ENCODE peak calls at places on chromosomes 1 and 21, in five cellular contexts. U, M, R, J and Y are unnamed samples.

GRCh38 chr1:1573843-1574720 is 581 bp downstream of the SSU72 start:
- DNase-seq in U (peak), R (peak), M (peak), J (peak), Y (peak)

GRCh38 chr1:201715801-201716741 is 112.9 kb upstream of the IPO9 start:
- DNase-seq in M (no peak), U (no peak), J (no peak), R (no peak), Y (no peak)

GRCh38 chr1:10980094-10980577 is 32.3 kb upstream of the TARDBP start:
- DNase-seq in U (peak), R (peak), J (peak), M (peak), Y (peak)

GRCh38 chr21:39444406-39445145 is 1.0 kb downstream of the LCA5L start:
- DNase-seq in U (peak), R (no peak), J (peak), M (no peak), Y (peak)

GRCh38 chr1:112546076-112546475 is 37.3 kb downstream of the WNT2B start:
- DNase-seq in J (no peak), M (no peak), U (no peak), R (no peak), Y (no peak)

GRCh38 chr1:9239622-9240401 is 5.2 kb downstream of the H6PD start:
- DNase-seq in U (peak), M (no peak), R (peak), J (no peak), Y (no peak)

GRCh38 chr21:45887121-45887611 is 94.4 kb upstream of the COL6A1 start:
- DNase-seq in U (no peak), R (no peak), M (no peak), J (peak), Y (no peak)

GRCh38 chr1:216785211-216785610 is 62.0 kb upstream of the ESRRG start:
- DNase-seq in M (no peak), J (no peak), U (no peak), R (no peak), Y (no peak)

GRCh38 chr1:230031131-230031530 is 35.9 kb upstream of the GALNT2 start:
- DNase-seq in J (peak), U (no peak), R (no peak), M (no peak), Y (no peak)

GRCh38 chr1:236039736-236040670 is 24.9 kb downstream of the NID1 start:
- DNase-seq in M (no peak), U (peak), R (peak), J (no peak), Y (no peak)

GRCh38 chr1:190880352-190880751 is 402.7 kb upstream of the BRINP3 start:
- DNase-seq in M (no peak), R (no peak), U (no peak), J (no peak), Y (no peak)

GRCh38 chr1:224631471-224632105 is 15.5 kb downstream of the CNIH3 start:
- DNase-seq in U (no peak), R (no peak), J (no peak), M (no peak), Y (no peak)

GRCh38 chr1:241998412-241998921 is 431 bp downstream of the MAP1LC3C start:
- DNase-seq in R (peak), U (peak), M (peak), J (peak), Y (peak)

GRCh38 chr21:44489962-44490361 is 34.7 kb downstream of the LRRC3 start:
- DNase-seq in U (no peak), J (no peak), M (no peak), R (no peak), Y (no peak)

GRCh38 chr1:85339089-85339488 is 62.7 kb upstream of the BCL10 start:
- DNase-seq in M (no peak), J (peak), U (no peak), R (no peak), Y (no peak)

GRCh38 chr1:10497109-10497508 is 22.4 kb downstream of the PEX14 start:
- DNase-seq in J (no peak), U (no peak), R (no peak), M (no peak), Y (no peak)

GRCh38 chr21:42003051-42003461 is 7.1 kb downstream of the ZBTB21 start:
- DNase-seq in J (peak), R (no peak), U (no peak), M (no peak), Y (no peak)

GRCh38 chr1:74733616-74734484 is 898 bp downstream of the TYW3 start:
- DNase-seq in R (peak), J (peak), U (no peak), M (no peak), Y (peak)

GRCh38 chr1:180594723-180595122 is 36.0 kb downstream of the OVAAL start:
- DNase-seq in M (no peak), J (peak), U (no peak), R (no peak), Y (no peak)

GRCh38 chr1:95916616-95917015 is 682.6 kb downstream of the RWDD3 start:
- DNase-seq in U (no peak), J (peak), M (no peak), R (no peak), Y (no peak)

GRCh38 chr1:240352769-240353168 is 259.2 kb downstream of the GREM2 start:
- DNase-seq in M (no peak), R (no peak), J (peak), U (peak), Y (no peak)

GRCh38 chr1:8409666-8410065 is 91.8 kb downstream of the SLC45A1 start:
- DNase-seq in R (no peak), J (no peak), U (no peak), M (no peak), Y (no peak)

GRCh38 chr1:57421366-57421765 is 2.5 kb downstream of the DAB1 start:
- DNase-seq in R (no peak), J (no peak), U (no peak), M (no peak), Y (no peak)

GRCh38 chr1:62437273-62437945 is 560 bp downstream of the USP1 start:
- DNase-seq in R (no peak), J (peak), M (no peak), U (peak), Y (no peak)

GRCh38 chr1:171636141-171636540 is 14.1 kb downstream of the MYOCOS start:
- DNase-seq in J (no peak), R (no peak), U (no peak), M (peak), Y (peak)

GRCh38 chr1:70458120-70458519 is 47.1 kb downstream of the CTH start:
- DNase-seq in U (no peak), M (no peak), J (no peak), R (no peak), Y (no peak)

GRCh38 chr1:84598846-84599741 is 24.9 kb upstream of the CTBS start:
- DNase-seq in M (no peak), R (no peak), U (no peak), J (peak), Y (no peak)

GRCh38 chr1:240811261-240811660 is 199.3 kb upstream of the GREM2 start:
- DNase-seq in U (no peak), M (no peak), R (no peak), J (no peak), Y (no peak)

GRCh38 chr1:8663915-8664331 is 153.5 kb downstream of the RERE start:
- DNase-seq in M (no peak), U (no peak), R (peak), J (no peak), Y (no peak)

GRCh38 chr1:101394041-101394440 is 157.2 kb downstream of the S1PR1 start:
- DNase-seq in R (no peak), J (peak), M (no peak), U (no peak), Y (no peak)

GRCh38 chr1:91757760-91758545 is 128.0 kb downstream of the TGFBR3 start:
- DNase-seq in U (no peak), R (no peak), M (no peak), J (no peak), Y (no peak)

GRCh38 chr1:114345930-114346479 is 165.0 kb downstream of the TRIM33 start:
- DNase-seq in M (peak), R (no peak), J (no peak), U (peak), Y (peak)

GRCh38 chr1:229058716-229059115 is 212.2 kb upstream of the RAB4A start:
- DNase-seq in M (no peak), R (no peak), U (no peak), J (no peak), Y (peak)

GRCh38 chr1:161738627-161739287 is 10.8 kb upstream of the DUSP12 start:
- DNase-seq in R (peak), J (peak), M (peak), U (peak), Y (peak)

GRCh38 chr1:162633327-162633762 is 1.1 kb downstream of the DDR2 start:
- DNase-seq in U (peak), J (no peak), R (no peak), M (no peak), Y (no peak)

GRCh38 chr1:2201062-2201461 is 6.5 kb upstream of the FAAP20 start:
- DNase-seq in U (no peak), J (no peak), M (no peak), R (no peak), Y (no peak)

GRCh38 chr1:218804014-218804785 is 369.5 kb upstream of the LYPLAL1 start:
- DNase-seq in U (no peak), R (no peak), M (no peak), J (peak), Y (no peak)

GRCh38 chr1:236888903-236889302 is 93.8 kb downstream of the MTR start:
- DNase-seq in J (no peak), U (no peak), R (no peak), M (no peak), Y (no peak)

GRCh38 chr1:33972676-33973395 is 109.0 kb downstream of the HMGB4 start:
- DNase-seq in M (no peak), R (no peak), U (no peak), J (no peak), Y (no peak)

GRCh38 chr1:178581351-178581951 is 68.5 kb downstream of the TEX35 start:
- DNase-seq in U (no peak), J (no peak), R (no peak), M (peak), Y (peak)
- TF ChIP-seq CTCF in U (no peak), J (no peak), R (no peak), M (no peak), Y (no peak)

GRCh38 chr21:37076087-37076486 is 3.0 kb downstream of the TTC3 start:
- DNase-seq in J (no peak), U (no peak), R (no peak), M (no peak), Y (no peak)

GRCh38 chr21:37082856-37083611 is 10.0 kb downstream of the TTC3 start:
- DNase-seq in J (no peak), M (no peak), U (no peak), R (no peak), Y (no peak)

GRCh38 chr21:37082375-37082774 is 9.3 kb downstream of the TTC3 start:
- DNase-seq in U (no peak), M (no peak), J (no peak), R (no peak), Y (no peak)

GRCh38 chr21:37077403-37077802 is 4.3 kb downstream of the TTC3 start:
- DNase-seq in M (no peak), R (no peak), U (no peak), J (no peak), Y (no peak)

DNA sequence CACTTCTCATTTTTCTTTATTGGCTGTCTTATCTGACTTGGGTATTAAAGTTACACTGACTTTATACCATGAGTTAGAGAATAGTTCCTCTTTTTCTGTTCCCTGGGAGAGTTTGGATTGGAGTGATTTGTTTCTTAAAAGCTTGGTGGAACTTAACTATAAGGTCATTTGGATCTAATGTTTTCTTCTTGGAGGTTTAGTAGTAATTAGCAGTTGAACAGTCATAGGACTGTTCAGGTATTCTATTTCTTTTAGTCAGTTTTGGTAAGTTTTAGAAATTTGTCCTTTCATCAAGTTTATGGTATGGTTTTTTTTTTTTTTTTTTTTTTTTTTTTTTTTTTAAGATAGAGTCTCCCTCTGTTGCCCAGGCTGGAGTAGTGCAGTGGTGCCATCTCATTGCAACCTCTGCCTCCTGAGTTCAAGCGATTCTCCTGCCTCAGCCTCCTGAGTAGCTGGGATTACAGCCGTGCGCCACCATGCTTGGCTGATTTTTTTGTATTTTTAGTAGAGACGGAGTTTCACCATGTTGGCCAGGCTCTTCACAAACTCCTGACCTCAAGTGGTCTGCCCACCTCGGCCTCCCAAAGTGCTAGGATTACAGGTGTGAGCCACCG is 6.3 kb downstream of the TTC3 start:
- DNase-seq in J (no peak), M (no peak), U (no peak), R (no peak), Y (no peak)
- TF ChIP-seq CTCF in J (peak), M (no peak), U (no peak), R (no peak), Y (no peak)

GRCh38 chr1:151839457-151840409 is at the start of gene C2CD4D:
- DNase-seq in R (no peak), M (peak), J (peak), U (peak), Y (peak)
- TF ChIP-seq CTCF in R (no peak), M (no peak), J (peak), U (no peak), Y (no peak)

GRCh38 chr21:31659286-31660133 is at the start of gene SOD1:
- DNase-seq in J (peak), M (peak), U (peak), R (peak), Y (peak)
- TF ChIP-seq CTCF in J (no peak), M (no peak), U (no peak), R (peak), Y (no peak)

GRCh38 chr1:6960291-6960758 is 175.1 kb downstream of the CAMTA1 start:
- DNase-seq in U (peak), R (peak), J (peak), M (no peak), Y (peak)
- TF ChIP-seq CTCF in U (no peak), R (no peak), J (no peak), M (no peak), Y (no peak)

GRCh38 chr1:227945891-227946623 is 1.7 kb downstream of the WNT9A start:
- DNase-seq in R (no peak), J (peak), M (no peak), U (peak), Y (no peak)

GRCh38 chr1:227947678-227948492 is at the start of gene WNT9A:
- DNase-seq in J (peak), M (peak), U (peak), R (no peak), Y (peak)

GRCh38 chr1:227944931-227945890 is 2.5 kb downstream of the WNT9A start:
- DNase-seq in J (no peak), U (peak), R (no peak), M (no peak), Y (peak)

GRCh38 chr1:227947425-227947677 is 381 bp downstream of the WNT9A start:
- DNase-seq in M (no peak), R (no peak), J (no peak), U (no peak), Y (no peak)

GRCh38 chr1:227946624-227947424 is 908 bp downstream of the WNT9A start:
- DNase-seq in U (peak), R (peak), J (no peak), M (peak), Y (peak)
- TF ChIP-seq CTCF in U (peak), R (peak), J (peak), M (peak), Y (peak)

DNA sequence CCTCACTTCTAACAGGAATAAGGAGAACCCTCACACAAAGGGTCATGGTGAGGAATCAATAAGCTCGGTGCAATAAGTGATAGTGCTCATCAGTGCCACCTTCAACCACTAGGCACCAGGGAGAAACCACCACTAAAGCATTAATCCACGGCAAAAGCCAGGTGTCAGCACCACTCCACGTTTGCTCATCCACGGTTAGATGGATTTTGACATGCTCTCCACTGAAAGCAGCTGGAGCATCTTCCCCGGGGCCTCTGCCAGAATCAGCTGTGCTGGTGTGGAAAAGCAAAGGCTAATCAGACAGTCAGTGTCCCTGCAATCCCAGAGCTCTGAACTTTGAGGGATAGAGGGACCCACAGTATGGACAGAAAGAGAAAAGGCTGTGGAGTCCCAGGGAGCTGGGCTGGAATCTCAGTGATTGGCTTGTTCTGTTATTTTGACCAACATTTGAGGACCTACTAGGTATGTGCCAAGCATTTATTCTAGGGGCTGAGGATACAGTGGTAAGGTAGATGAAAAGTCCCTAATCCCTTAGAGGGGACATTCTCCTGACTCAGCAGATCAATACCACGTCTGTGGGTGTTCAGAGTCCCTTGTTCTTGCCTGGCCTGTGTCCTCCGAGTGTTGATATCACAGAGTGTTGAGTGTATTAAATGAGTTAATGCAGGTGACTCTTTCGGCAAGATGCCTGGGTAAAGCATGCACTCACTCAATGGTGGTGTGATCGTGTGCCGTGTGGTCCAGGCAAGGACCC is 41.3 kb downstream of the FHAD1 start:
- DNase-seq in R (no peak), U (no peak), J (no peak), M (no peak), Y (no peak)
- TF ChIP-seq CTCF in R (no peak), U (no peak), J (peak), M (no peak), Y (no peak)

GRCh38 chr1:205321959-205322283 is 376 bp upstream of the NUAK2 start:
- DNase-seq in U (no peak), M (no peak), J (no peak), R (no peak), Y (no peak)

GRCh38 chr1:205318231-205318991 is 3.1 kb downstream of the NUAK2 start:
- DNase-seq in M (no peak), J (peak), U (peak), R (no peak), Y (no peak)

GRCh38 chr1:205323794-205324193 is 2.2 kb upstream of the NUAK2 start:
- DNase-seq in M (no peak), R (no peak), U (no peak), J (no peak), Y (no peak)

GRCh38 chr1:205319081-205320018 is 2.2 kb downstream of the NUAK2 start:
- DNase-seq in J (peak), R (peak), U (peak), M (no peak), Y (no peak)

DNA sequence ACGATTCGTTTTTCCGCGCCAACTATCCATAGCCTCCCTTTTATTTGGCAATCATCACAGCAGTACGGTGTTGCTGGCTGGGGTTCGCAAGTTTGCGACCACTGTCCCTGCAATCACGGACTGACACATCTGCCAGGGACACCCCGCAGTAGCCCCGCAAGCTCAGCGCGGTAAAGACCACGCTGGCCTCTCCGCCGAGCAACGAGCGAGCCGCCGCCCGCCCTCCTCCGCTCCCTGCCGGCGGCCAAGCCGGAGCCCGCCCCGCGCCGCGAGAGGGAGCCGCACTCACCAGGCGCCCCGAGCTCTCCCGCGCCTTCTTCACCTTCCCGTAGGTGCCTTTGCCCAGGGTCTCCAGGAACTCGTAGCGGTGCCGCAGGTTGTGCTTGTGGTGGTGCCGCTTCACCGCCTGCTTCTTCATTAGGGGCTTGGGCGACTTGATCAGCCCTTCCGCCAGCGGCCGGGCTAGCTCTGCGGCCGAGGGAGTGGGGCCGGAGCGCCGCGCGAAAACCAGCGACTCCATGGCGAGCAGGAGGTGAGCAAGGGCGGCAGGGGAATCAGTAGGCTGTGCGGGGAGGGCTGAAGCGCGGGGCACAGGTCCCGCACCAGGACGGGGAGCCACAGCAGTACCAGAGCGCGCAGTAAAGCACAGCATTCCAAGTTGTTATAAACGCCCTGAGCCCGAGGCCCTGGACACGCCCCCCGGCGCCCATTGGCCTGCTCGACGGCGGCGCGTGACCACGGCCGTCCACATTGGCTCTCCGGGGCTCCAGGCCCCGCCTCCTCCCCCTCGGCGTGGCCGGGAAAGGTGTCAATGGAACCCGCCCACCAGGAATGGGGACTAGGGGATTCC is at the start of gene NUAK2:
- DNase-seq in R (peak), U (peak), M (peak), J (peak), Y (peak)
- TF ChIP-seq CTCF in R (peak), U (peak), M (no peak), J (peak), Y (no peak)